ENCODE peak calls at places on chromosomes 12 and 14, in ten cellular contexts. One of them, this sample, is unnamed.

GRCh38 chr14:104599446-104599845 is 5.1 kb downstream of the TMEM179 start:
- DNase-seq in stromal cell of bone marrow: no peak
- DNase-seq in NCI-H1436: no peak
- DNase-seq in HS-27A: no peak
- DNase-seq in pancreas: no peak
- DNase-seq in breast epithelium: no peak
- DNase-seq in T-helper 2 cell: no peak
- DNase-seq in naive B cell: no peak
- DNase-seq in activated CD4-positive, alpha-beta T cell treated with anti-CD3 and anti-CD28 coated beads for 48 hours: no peak
- DNase-seq in IMR-90: no peak
- DNase-seq in this sample: no peak

GRCh38 chr14:35534884-35535793 is 1.2 kb downstream of the INSM2 start:
- DNase-seq in naive B cell: peak; percentile 73
- DNase-seq in NCI-H1436: no peak
- DNase-seq in T-helper 2 cell: peak; percentile 68
- DNase-seq in activated CD4-positive, alpha-beta T cell treated with anti-CD3 and anti-CD28 coated beads for 48 hours: peak; percentile 75
- DNase-seq in stromal cell of bone marrow: peak; percentile 27
- DNase-seq in pancreas: peak; percentile 55
- DNase-seq in breast epithelium: peak; percentile 73
- DNase-seq in IMR-90: peak; percentile 62
- DNase-seq in HS-27A: no peak
- DNase-seq in this sample: peak; percentile 83

GRCh38 chr12:94815958-94816357 is 165.6 kb upstream of the TMCC3 start:
- DNase-seq in stromal cell of bone marrow: no peak
- DNase-seq in activated CD4-positive, alpha-beta T cell treated with anti-CD3 and anti-CD28 coated beads for 48 hours: no peak
- DNase-seq in naive B cell: no peak
- DNase-seq in IMR-90: no peak
- DNase-seq in HS-27A: no peak
- DNase-seq in T-helper 2 cell: no peak
- DNase-seq in pancreas: no peak
- DNase-seq in NCI-H1436: no peak
- DNase-seq in breast epithelium: no peak
- DNase-seq in this sample: no peak

GRCh38 chr14:100765991-100766390 is 39.3 kb downstream of the DLK1 start:
- DNase-seq in NCI-H1436: no peak
- DNase-seq in IMR-90: no peak
- DNase-seq in activated CD4-positive, alpha-beta T cell treated with anti-CD3 and anti-CD28 coated beads for 48 hours: no peak
- DNase-seq in T-helper 2 cell: no peak
- DNase-seq in naive B cell: no peak
- DNase-seq in pancreas: no peak
- DNase-seq in HS-27A: no peak
- DNase-seq in stromal cell of bone marrow: no peak
- DNase-seq in breast epithelium: no peak
- DNase-seq in this sample: no peak

GRCh38 chr12:102169922-102170698 is 27.5 kb downstream of the PMCH start:
- DNase-seq in breast epithelium: no peak
- DNase-seq in pancreas: no peak
- DNase-seq in HS-27A: no peak
- DNase-seq in stromal cell of bone marrow: no peak
- DNase-seq in T-helper 2 cell: peak; percentile 50
- DNase-seq in IMR-90: peak; percentile 63
- DNase-seq in naive B cell: peak; percentile 12
- DNase-seq in NCI-H1436: no peak
- DNase-seq in activated CD4-positive, alpha-beta T cell treated with anti-CD3 and anti-CD28 coated beads for 48 hours: peak; percentile 5
- DNase-seq in this sample: peak; percentile 43

GRCh38 chr14:56394826-56395543 is 184.6 kb upstream of the TMEM260 start:
- DNase-seq in NCI-H1436: no peak
- DNase-seq in naive B cell: no peak
- DNase-seq in stromal cell of bone marrow: no peak
- DNase-seq in HS-27A: no peak
- DNase-seq in IMR-90: no peak
- DNase-seq in pancreas: no peak
- DNase-seq in activated CD4-positive, alpha-beta T cell treated with anti-CD3 and anti-CD28 coated beads for 48 hours: no peak
- DNase-seq in T-helper 2 cell: no peak
- DNase-seq in breast epithelium: no peak
- DNase-seq in this sample: no peak

GRCh38 chr14:105739331-105740102 is 213.1 kb downstream of the TMEM121 start:
- DNase-seq in T-helper 2 cell: no peak
- DNase-seq in naive B cell: no peak
- DNase-seq in activated CD4-positive, alpha-beta T cell treated with anti-CD3 and anti-CD28 coated beads for 48 hours: no peak
- DNase-seq in breast epithelium: no peak
- DNase-seq in stromal cell of bone marrow: no peak
- DNase-seq in pancreas: no peak
- DNase-seq in IMR-90: no peak
- DNase-seq in HS-27A: no peak
- DNase-seq in NCI-H1436: no peak
- DNase-seq in this sample: no peak

GRCh38 chr14:36506732-36507614 is 13.1 kb downstream of the NKX2-1 start:
- DNase-seq in T-helper 2 cell: no peak
- DNase-seq in NCI-H1436: no peak
- DNase-seq in stromal cell of bone marrow: no peak
- DNase-seq in naive B cell: no peak
- DNase-seq in HS-27A: no peak
- DNase-seq in IMR-90: no peak
- DNase-seq in activated CD4-positive, alpha-beta T cell treated with anti-CD3 and anti-CD28 coated beads for 48 hours: no peak
- DNase-seq in pancreas: no peak
- DNase-seq in breast epithelium: no peak
- DNase-seq in this sample: no peak

GRCh38 chr12:75834591-75834990 is 197.0 kb downstream of the PHLDA1 start:
- DNase-seq in stromal cell of bone marrow: no peak
- DNase-seq in pancreas: no peak
- DNase-seq in naive B cell: no peak
- DNase-seq in HS-27A: no peak
- DNase-seq in activated CD4-positive, alpha-beta T cell treated with anti-CD3 and anti-CD28 coated beads for 48 hours: no peak
- DNase-seq in T-helper 2 cell: no peak
- DNase-seq in NCI-H1436: no peak
- DNase-seq in IMR-90: peak; percentile 61
- DNase-seq in breast epithelium: no peak
- DNase-seq in this sample: no peak

GRCh38 chr12:91274886-91275285 is 92.3 kb upstream of the DCN start:
- DNase-seq in stromal cell of bone marrow: peak; percentile 45
- DNase-seq in activated CD4-positive, alpha-beta T cell treated with anti-CD3 and anti-CD28 coated beads for 48 hours: no peak
- DNase-seq in T-helper 2 cell: no peak
- DNase-seq in IMR-90: peak; percentile 84
- DNase-seq in breast epithelium: no peak
- DNase-seq in HS-27A: no peak
- DNase-seq in NCI-H1436: no peak
- DNase-seq in pancreas: peak; percentile 20
- DNase-seq in naive B cell: no peak
- DNase-seq in this sample: peak; percentile 61

This sample was measured in adipocyte.